ENCODE peak calls at places on chromosome 22, in ten cellular contexts. One of them, this sample, is unnamed.

GRCh38 chr22:18024956-18025720 is 777 bp upstream of the MICAL3 start:
- DNase-seq in activated T-cell treated with anti-CD3 and anti-CD28 coated beads for 48 hours: no peak
- DNase-seq in effector CD4-positive, alpha-beta T cell: no peak
- DNase-seq in AG09319: no peak
- DNase-seq in mesendoderm: no peak
- DNase-seq in AG04449: no peak
- DNase-seq in left cardiac atrium: no peak
- DNase-seq in NCI-H2171 treated with DMSO at 0.1 percent for 48 hours: no peak
- DNase-seq in effector memory CD4-positive, alpha-beta T cell: no peak
- DNase-seq in EL: no peak
- DNase-seq in this sample: no peak

GRCh38 chr22:39405346-39406085 is 5.9 kb downstream of the TAB1 start:
- DNase-seq in activated T-cell treated with anti-CD3 and anti-CD28 coated beads for 48 hours: peak; percentile 12
- DNase-seq in effector CD4-positive, alpha-beta T cell: no peak
- DNase-seq in AG09319: peak; percentile 32
- DNase-seq in mesendoderm: no peak
- DNase-seq in AG04449: no peak
- DNase-seq in left cardiac atrium: peak; percentile 58
- DNase-seq in NCI-H2171 treated with DMSO at 0.1 percent for 48 hours: no peak
- DNase-seq in effector memory CD4-positive, alpha-beta T cell: no peak
- DNase-seq in EL: peak; percentile 57
- DNase-seq in this sample: no peak

GRCh38 chr22:20268350-20269012 is 363 bp upstream of the RTN4R start:
- DNase-seq in activated T-cell treated with anti-CD3 and anti-CD28 coated beads for 48 hours: peak; percentile 65
- DNase-seq in effector CD4-positive, alpha-beta T cell: peak; percentile 31
- DNase-seq in AG09319: no peak
- DNase-seq in mesendoderm: peak; percentile 59
- DNase-seq in AG04449: no peak
- DNase-seq in left cardiac atrium: peak; percentile 70
- DNase-seq in NCI-H2171 treated with DMSO at 0.1 percent for 48 hours: peak; percentile 46
- DNase-seq in effector memory CD4-positive, alpha-beta T cell: peak; percentile 25
- DNase-seq in EL: peak; percentile 56
- DNase-seq in this sample: no peak

GRCh38 chr22:23034621-23035556 is 35.4 kb upstream of the GNAZ start:
- DNase-seq in activated T-cell treated with anti-CD3 and anti-CD28 coated beads for 48 hours: no peak
- DNase-seq in effector CD4-positive, alpha-beta T cell: no peak
- DNase-seq in AG09319: no peak
- DNase-seq in mesendoderm: peak; percentile 48
- DNase-seq in AG04449: no peak
- DNase-seq in left cardiac atrium: no peak
- DNase-seq in NCI-H2171 treated with DMSO at 0.1 percent for 48 hours: peak; percentile 42
- DNase-seq in effector memory CD4-positive, alpha-beta T cell: no peak
- DNase-seq in EL: no peak
- DNase-seq in this sample: no peak

GRCh38 chr22:18064636-18065035 is 13.2 kb upstream of the PEX26 start:
- DNase-seq in activated T-cell treated with anti-CD3 and anti-CD28 coated beads for 48 hours: no peak
- DNase-seq in effector CD4-positive, alpha-beta T cell: no peak
- DNase-seq in AG09319: no peak
- DNase-seq in mesendoderm: no peak
- DNase-seq in AG04449: no peak
- DNase-seq in left cardiac atrium: no peak
- DNase-seq in NCI-H2171 treated with DMSO at 0.1 percent for 48 hours: no peak
- DNase-seq in effector memory CD4-positive, alpha-beta T cell: no peak
- DNase-seq in EL: no peak
- DNase-seq in this sample: no peak

GRCh38 chr22:40627612-40628011 is 8.9 kb downstream of the MRTFA start:
- DNase-seq in activated T-cell treated with anti-CD3 and anti-CD28 coated beads for 48 hours: no peak
- DNase-seq in effector CD4-positive, alpha-beta T cell: no peak
- DNase-seq in AG09319: no peak
- DNase-seq in mesendoderm: no peak
- DNase-seq in AG04449: no peak
- DNase-seq in left cardiac atrium: no peak
- DNase-seq in NCI-H2171 treated with DMSO at 0.1 percent for 48 hours: no peak
- DNase-seq in effector memory CD4-positive, alpha-beta T cell: no peak
- DNase-seq in EL: no peak
- DNase-seq in this sample: no peak

GRCh38 chr22:29702931-29703594 is 16.7 kb upstream of the CABP7 start:
- DNase-seq in activated T-cell treated with anti-CD3 and anti-CD28 coated beads for 48 hours: no peak
- DNase-seq in effector CD4-positive, alpha-beta T cell: no peak
- DNase-seq in AG09319: no peak
- DNase-seq in mesendoderm: no peak
- DNase-seq in AG04449: no peak
- DNase-seq in left cardiac atrium: peak; percentile 39
- DNase-seq in NCI-H2171 treated with DMSO at 0.1 percent for 48 hours: peak; percentile 77
- DNase-seq in effector memory CD4-positive, alpha-beta T cell: no peak
- DNase-seq in EL: no peak
- DNase-seq in this sample: no peak

GRCh38 chr22:43310311-43310710 is 32.9 kb downstream of the SCUBE1 start:
- DNase-seq in activated T-cell treated with anti-CD3 and anti-CD28 coated beads for 48 hours: no peak
- DNase-seq in effector CD4-positive, alpha-beta T cell: no peak
- DNase-seq in AG09319: no peak
- DNase-seq in mesendoderm: no peak
- DNase-seq in AG04449: no peak
- DNase-seq in left cardiac atrium: no peak
- DNase-seq in NCI-H2171 treated with DMSO at 0.1 percent for 48 hours: peak; percentile 13
- DNase-seq in effector memory CD4-positive, alpha-beta T cell: no peak
- DNase-seq in EL: no peak
- DNase-seq in this sample: no peak

GRCh38 chr22:42451499-42452145 is 19.4 kb upstream of the NFAM1 start:
- DNase-seq in activated T-cell treated with anti-CD3 and anti-CD28 coated beads for 48 hours: no peak
- DNase-seq in effector CD4-positive, alpha-beta T cell: no peak
- DNase-seq in AG09319: no peak
- DNase-seq in mesendoderm: no peak
- DNase-seq in AG04449: no peak
- DNase-seq in left cardiac atrium: no peak
- DNase-seq in NCI-H2171 treated with DMSO at 0.1 percent for 48 hours: no peak
- DNase-seq in effector memory CD4-positive, alpha-beta T cell: no peak
- DNase-seq in EL: no peak
- DNase-seq in this sample: no peak

GRCh38 chr22:27668828-27669797 is 132.4 kb downstream of the MN1 start:
- DNase-seq in activated T-cell treated with anti-CD3 and anti-CD28 coated beads for 48 hours: no peak
- DNase-seq in effector CD4-positive, alpha-beta T cell: no peak
- DNase-seq in AG09319: no peak
- DNase-seq in mesendoderm: peak; percentile 71
- DNase-seq in AG04449: no peak
- DNase-seq in left cardiac atrium: peak; percentile 88
- DNase-seq in NCI-H2171 treated with DMSO at 0.1 percent for 48 hours: peak; percentile 83
- DNase-seq in effector memory CD4-positive, alpha-beta T cell: no peak
- DNase-seq in EL: peak; percentile 20
- DNase-seq in this sample: no peak

GRCh38 chr22:40487663-40488249 is 117.4 kb downstream of the SGSM3 start:
- DNase-seq in activated T-cell treated with anti-CD3 and anti-CD28 coated beads for 48 hours: no peak
- DNase-seq in effector CD4-positive, alpha-beta T cell: no peak
- DNase-seq in AG09319: no peak
- DNase-seq in mesendoderm: no peak
- DNase-seq in AG04449: no peak
- DNase-seq in left cardiac atrium: no peak
- DNase-seq in NCI-H2171 treated with DMSO at 0.1 percent for 48 hours: peak; percentile 39
- DNase-seq in effector memory CD4-positive, alpha-beta T cell: no peak
- DNase-seq in EL: peak; percentile 41
- DNase-seq in this sample: no peak

GRCh38 chr22:31084811-31085492 is 3.8 kb downstream of the SMTN start:
- DNase-seq in activated T-cell treated with anti-CD3 and anti-CD28 coated beads for 48 hours: peak; percentile 89
- DNase-seq in effector CD4-positive, alpha-beta T cell: peak; percentile 81
- DNase-seq in AG09319: peak; percentile 69
- DNase-seq in mesendoderm: peak; percentile 93
- DNase-seq in AG04449: no peak
- DNase-seq in left cardiac atrium: peak; percentile 94
- DNase-seq in NCI-H2171 treated with DMSO at 0.1 percent for 48 hours: peak; percentile 76
- DNase-seq in effector memory CD4-positive, alpha-beta T cell: peak; percentile 72
- DNase-seq in EL: peak; percentile 84
- DNase-seq in this sample: peak; percentile 96

GRCh38 chr22:17379939-17380710 is 10.9 kb downstream of the CECR2 start:
- DNase-seq in activated T-cell treated with anti-CD3 and anti-CD28 coated beads for 48 hours: no peak
- DNase-seq in effector CD4-positive, alpha-beta T cell: no peak
- DNase-seq in AG09319: no peak
- DNase-seq in mesendoderm: peak; percentile 79
- DNase-seq in AG04449: no peak
- DNase-seq in left cardiac atrium: no peak
- DNase-seq in NCI-H2171 treated with DMSO at 0.1 percent for 48 hours: peak; percentile 44
- DNase-seq in effector memory CD4-positive, alpha-beta T cell: no peak
- DNase-seq in EL: no peak
- DNase-seq in this sample: no peak

GRCh38 chr22:28009272-28009827 is 90.3 kb upstream of the PITPNB start:
- DNase-seq in activated T-cell treated with anti-CD3 and anti-CD28 coated beads for 48 hours: peak; percentile 71
- DNase-seq in effector CD4-positive, alpha-beta T cell: peak; percentile 63
- DNase-seq in AG09319: peak; percentile 51
- DNase-seq in mesendoderm: peak; percentile 78
- DNase-seq in AG04449: peak; percentile 45
- DNase-seq in left cardiac atrium: peak; percentile 82
- DNase-seq in NCI-H2171 treated with DMSO at 0.1 percent for 48 hours: peak; percentile 72
- DNase-seq in effector memory CD4-positive, alpha-beta T cell: peak; percentile 34
- DNase-seq in EL: peak; percentile 81
- DNase-seq in this sample: peak; percentile 87

This sample was measured in sigmoid colon.